ENCODE peak calls at places on chromosomes 6 and 20, in seven cellular contexts. One of them, this sample, is unnamed. For H3K4me1, the result is how much of the 10 kb centered on the place peaks cover.

GRCh38 chr6:128244751-128245405 is 275.5 kb downstream of the PTPRK start:
- DNase-seq in PC-9: no peak
- DNase-seq in HCT116: no peak
- DNase-seq in DND-41: no peak
- DNase-seq in GM23248: no peak
- DNase-seq in hepatocyte: no peak
- DNase-seq in MM.1S: peak
- DNase-seq in this sample: no peak

GRCh38 chr6:46733410-46733809 is 1.8 kb downstream of the PLA2G7 start:
- DNase-seq in hepatocyte: no peak
- DNase-seq in PC-9: no peak
- DNase-seq in DND-41: no peak
- DNase-seq in GM23248: no peak
- DNase-seq in HCT116: no peak
- DNase-seq in MM.1S: no peak
- DNase-seq in this sample: no peak

GRCh38 chr6:114100421-114100820 is 129.5 kb upstream of the HDAC2 start:
- DNase-seq in hepatocyte: no peak
- DNase-seq in MM.1S: no peak
- DNase-seq in DND-41: no peak
- DNase-seq in GM23248: peak
- DNase-seq in PC-9: no peak
- DNase-seq in HCT116: no peak
- DNase-seq in this sample: no peak

GRCh38 chr20:25848222-25848621 is 151.6 kb upstream of the ZNF337 start:
- DNase-seq in MM.1S: no peak
- DNase-seq in PC-9: no peak
- DNase-seq in hepatocyte: no peak
- DNase-seq in HCT116: no peak
- DNase-seq in DND-41: no peak
- DNase-seq in GM23248: no peak
- DNase-seq in this sample: no peak

GRCh38 chr6:114200896-114201295 is 141.9 kb downstream of the HS3ST5 start:
- DNase-seq in PC-9: no peak
- DNase-seq in HCT116: no peak
- DNase-seq in hepatocyte: peak
- DNase-seq in DND-41: no peak
- DNase-seq in MM.1S: no peak
- DNase-seq in GM23248: no peak
- DNase-seq in this sample: no peak

GRCh38 chr20:49288250-49288751 is 10.4 kb upstream of the ZNFX1 start:
- DNase-seq in GM23248: no peak
- DNase-seq in HCT116: no peak
- DNase-seq in MM.1S: no peak
- DNase-seq in DND-41: no peak
- DNase-seq in PC-9: no peak
- DNase-seq in hepatocyte: no peak
- DNase-seq in this sample: no peak

GRCh38 chr6:110682460-110682853 is 132.8 kb downstream of the CDK19 start:
- DNase-seq in hepatocyte: peak
- DNase-seq in PC-9: peak
- DNase-seq in HCT116: peak
- DNase-seq in DND-41: peak
- DNase-seq in GM23248: peak
- DNase-seq in MM.1S: peak
- DNase-seq in this sample: peak

GRCh38 chr6:138337076-138337475 is 40.6 kb upstream of the SMIM28 start:
- DNase-seq in hepatocyte: no peak
- DNase-seq in PC-9: no peak
- DNase-seq in DND-41: no peak
- DNase-seq in HCT116: no peak
- DNase-seq in MM.1S: no peak
- DNase-seq in GM23248: no peak
- DNase-seq in this sample: no peak

GRCh38 chr6:131998255-131998982 is 47.2 kb upstream of the CCN2 start:
- DNase-seq in MM.1S: no peak
- DNase-seq in PC-9: no peak
- DNase-seq in DND-41: no peak
- DNase-seq in hepatocyte: peak
- DNase-seq in GM23248: no peak
- DNase-seq in HCT116: no peak
- DNase-seq in this sample: peak

DNA sequence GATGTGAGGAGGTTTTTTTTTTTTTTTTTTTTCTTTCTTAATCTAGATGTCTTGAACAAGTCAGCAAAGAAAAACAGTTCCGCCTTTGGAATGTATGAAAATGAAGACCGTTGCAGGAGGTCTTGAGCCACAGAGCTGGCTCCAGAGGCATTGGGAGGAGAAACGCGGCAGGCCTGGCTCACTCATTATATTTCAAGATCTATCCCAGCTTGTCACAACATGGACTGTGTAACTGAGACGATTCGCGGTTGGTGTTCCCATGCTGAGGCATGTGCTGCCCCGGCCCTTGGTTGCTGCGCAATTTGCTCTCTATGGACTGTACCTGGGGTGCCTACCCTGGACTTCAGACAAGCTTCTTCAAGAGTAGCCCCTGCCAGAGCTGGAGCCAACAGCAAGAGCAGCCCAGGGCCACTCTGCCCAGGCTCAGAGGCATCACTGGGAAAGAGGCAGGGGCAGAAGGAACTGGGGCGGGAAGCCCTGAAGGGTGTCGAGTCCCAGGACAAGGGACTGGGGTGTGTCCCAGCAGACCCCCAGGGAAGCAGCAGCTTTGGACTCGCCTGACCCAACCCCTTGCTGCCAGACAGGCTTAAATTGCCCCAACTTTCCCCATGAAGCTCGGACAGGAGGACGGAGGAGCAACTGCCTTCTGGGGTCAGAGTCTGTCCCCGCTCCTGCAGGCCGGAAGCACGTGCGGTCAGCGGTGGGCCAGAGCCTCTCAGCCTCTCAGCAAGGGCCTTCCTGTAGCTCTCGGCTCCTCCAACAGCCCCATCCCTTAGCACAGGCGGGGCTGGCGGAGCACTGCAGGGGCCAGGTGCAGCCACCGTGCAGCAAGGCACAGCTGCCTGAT is 32.2 kb upstream of the STX16 start:
- DNase-seq in MM.1S: no peak
- DNase-seq in PC-9: no peak
- DNase-seq in hepatocyte: no peak
- DNase-seq in HCT116: no peak
- DNase-seq in GM23248: peak
- DNase-seq in DND-41: no peak
- DNase-seq in this sample: no peak
- TF ChIP-seq EZH2 in MM.1S: no peak
- TF ChIP-seq EZH2 in PC-9: no peak
- TF ChIP-seq EZH2 in hepatocyte: no peak
- TF ChIP-seq EZH2 in HCT116: no peak
- TF ChIP-seq EZH2 in GM23248: no peak
- TF ChIP-seq EZH2 in DND-41: no peak
- TF ChIP-seq EZH2 in this sample: no peak

GRCh38 chr6:54262499-54262898 is 45.7 kb upstream of the TINAG start:
- DNase-seq in MM.1S: no peak
- DNase-seq in DND-41: no peak
- DNase-seq in GM23248: no peak
- DNase-seq in PC-9: no peak
- DNase-seq in hepatocyte: no peak
- DNase-seq in HCT116: no peak
- DNase-seq in this sample: no peak
- H3K4me1 ChIP-seq in MM.1S: under half
- H3K4me1 ChIP-seq in DND-41: under half
- H3K4me1 ChIP-seq in GM23248: under half
- H3K4me1 ChIP-seq in PC-9: under half
- H3K4me1 ChIP-seq in hepatocyte: under half
- H3K4me1 ChIP-seq in HCT116: under half
- H3K4me1 ChIP-seq in this sample: under half

GRCh38 chr6:49550413-49551125 is at the start of gene C6orf141:
- DNase-seq in MM.1S: peak
- DNase-seq in hepatocyte: peak
- DNase-seq in DND-41: no peak
- DNase-seq in PC-9: peak
- DNase-seq in GM23248: peak
- DNase-seq in HCT116: peak
- DNase-seq in this sample: peak
- TF ChIP-seq EZH2 in MM.1S: no peak
- TF ChIP-seq EZH2 in hepatocyte: no peak
- TF ChIP-seq EZH2 in DND-41: no peak
- TF ChIP-seq EZH2 in PC-9: no peak
- TF ChIP-seq EZH2 in GM23248: peak
- TF ChIP-seq EZH2 in HCT116: no peak
- TF ChIP-seq EZH2 in this sample: no peak

GRCh38 chr6:27550692-27551091 is 77.8 kb upstream of the ZNF184 start:
- DNase-seq in DND-41: no peak
- DNase-seq in hepatocyte: no peak
- DNase-seq in PC-9: no peak
- DNase-seq in HCT116: no peak
- DNase-seq in MM.1S: no peak
- DNase-seq in GM23248: no peak
- DNase-seq in this sample: no peak

GRCh38 chr6:27556406-27556805 is 83.5 kb upstream of the ZNF184 start:
- DNase-seq in hepatocyte: no peak
- DNase-seq in PC-9: no peak
- DNase-seq in HCT116: no peak
- DNase-seq in GM23248: no peak
- DNase-seq in MM.1S: no peak
- DNase-seq in DND-41: no peak
- DNase-seq in this sample: no peak

GRCh38 chr6:27553123-27553904 is 80.4 kb upstream of the ZNF184 start:
- DNase-seq in PC-9: peak
- DNase-seq in hepatocyte: peak
- DNase-seq in HCT116: no peak
- DNase-seq in MM.1S: peak
- DNase-seq in GM23248: peak
- DNase-seq in DND-41: no peak
- DNase-seq in this sample: peak

GRCh38 chr6:27547157-27548075 is 74.5 kb upstream of the ZNF184 start:
- DNase-seq in GM23248: peak
- DNase-seq in PC-9: peak
- DNase-seq in DND-41: no peak
- DNase-seq in HCT116: peak
- DNase-seq in MM.1S: no peak
- DNase-seq in hepatocyte: peak
- DNase-seq in this sample: peak

DNA sequence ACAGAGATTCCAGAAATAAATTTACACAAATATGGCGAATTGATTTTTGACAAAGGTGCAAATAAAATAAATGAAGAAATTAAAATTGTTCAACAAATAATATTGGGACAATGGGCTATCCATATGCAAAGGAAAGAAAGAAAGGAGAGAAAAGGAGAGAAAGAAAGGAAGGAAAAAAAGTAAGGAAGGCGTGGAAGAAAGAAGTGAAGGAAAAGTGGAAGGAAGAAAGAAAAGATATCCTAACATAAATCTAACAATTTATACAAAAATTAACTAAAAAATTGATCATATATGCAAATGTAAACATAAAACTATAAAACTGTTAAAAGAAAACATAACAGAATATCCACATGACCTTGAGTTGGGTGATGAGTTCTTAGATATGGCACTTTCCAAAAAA is 78.7 kb upstream of the ZNF184 start:
- DNase-seq in MM.1S: no peak
- DNase-seq in DND-41: no peak
- DNase-seq in hepatocyte: no peak
- DNase-seq in HCT116: no peak
- DNase-seq in PC-9: no peak
- DNase-seq in GM23248: no peak
- DNase-seq in this sample: no peak
- H3K4me1 ChIP-seq in MM.1S: under half
- H3K4me1 ChIP-seq in DND-41: under half
- H3K4me1 ChIP-seq in hepatocyte: under half
- H3K4me1 ChIP-seq in HCT116: under half
- H3K4me1 ChIP-seq in PC-9: under half
- H3K4me1 ChIP-seq in GM23248: under half
- H3K4me1 ChIP-seq in this sample: under half

GRCh38 chr20:1002682-1003561 is 811 bp upstream of the RSPO4 start:
- DNase-seq in HCT116: no peak
- DNase-seq in hepatocyte: no peak
- DNase-seq in PC-9: no peak
- DNase-seq in MM.1S: no peak
- DNase-seq in GM23248: peak
- DNase-seq in DND-41: no peak
- DNase-seq in this sample: no peak
- TF ChIP-seq EZH2 in HCT116: no peak
- TF ChIP-seq EZH2 in hepatocyte: peak
- TF ChIP-seq EZH2 in PC-9: no peak
- TF ChIP-seq EZH2 in MM.1S: no peak
- TF ChIP-seq EZH2 in GM23248: no peak
- TF ChIP-seq EZH2 in DND-41: no peak
- TF ChIP-seq EZH2 in this sample: peak

GRCh38 chr6:7153807-7154206 is 46.0 kb downstream of the RREB1 start:
- DNase-seq in HCT116: no peak
- DNase-seq in DND-41: no peak
- DNase-seq in PC-9: no peak
- DNase-seq in MM.1S: no peak
- DNase-seq in hepatocyte: no peak
- DNase-seq in GM23248: no peak
- DNase-seq in this sample: no peak

GRCh38 chr6:7151381-7151780 is 43.6 kb downstream of the RREB1 start:
- DNase-seq in DND-41: no peak
- DNase-seq in HCT116: no peak
- DNase-seq in PC-9: no peak
- DNase-seq in MM.1S: no peak
- DNase-seq in hepatocyte: no peak
- DNase-seq in GM23248: no peak
- DNase-seq in this sample: no peak

GRCh38 chr6:7154341-7155139 is 46.8 kb downstream of the RREB1 start:
- DNase-seq in hepatocyte: no peak
- DNase-seq in MM.1S: no peak
- DNase-seq in HCT116: no peak
- DNase-seq in DND-41: no peak
- DNase-seq in GM23248: no peak
- DNase-seq in PC-9: no peak
- DNase-seq in this sample: no peak

GRCh38 chr6:7150381-7151064 is 42.8 kb downstream of the RREB1 start:
- DNase-seq in HCT116: no peak
- DNase-seq in hepatocyte: no peak
- DNase-seq in MM.1S: no peak
- DNase-seq in GM23248: no peak
- DNase-seq in PC-9: no peak
- DNase-seq in DND-41: no peak
- DNase-seq in this sample: no peak

GRCh38 chr6:7152467-7152866 is 44.7 kb downstream of the RREB1 start:
- DNase-seq in HCT116: no peak
- DNase-seq in MM.1S: no peak
- DNase-seq in DND-41: no peak
- DNase-seq in GM23248: no peak
- DNase-seq in PC-9: no peak
- DNase-seq in hepatocyte: no peak
- DNase-seq in this sample: no peak
- H3K4me1 ChIP-seq in HCT116: under half
- H3K4me1 ChIP-seq in MM.1S: half or more
- H3K4me1 ChIP-seq in DND-41: under half
- H3K4me1 ChIP-seq in GM23248: half or more
- H3K4me1 ChIP-seq in PC-9: under half
- H3K4me1 ChIP-seq in hepatocyte: under half
- H3K4me1 ChIP-seq in this sample: half or more

This sample was measured in A673.